ENCODE peak calls at places on chromosomes 7 and 10, in six cellular contexts. One of them, this sample, is unnamed.

GRCh38 chr7:36941359-36941758 is 217.1 kb upstream of the AOAH start:
- DNase-seq in HepG2: no peak
- DNase-seq in GM12878: no peak
- DNase-seq in SK-N-SH: no peak
- DNase-seq in A549: no peak
- DNase-seq in IMR-90: no peak
- DNase-seq in this sample: no peak

GRCh38 chr10:488081-488932 is 201.2 kb downstream of the DIP2C start:
- DNase-seq in GM12878: no peak
- DNase-seq in IMR-90: no peak
- DNase-seq in HepG2: no peak
- DNase-seq in A549: no peak
- DNase-seq in SK-N-SH: no peak
- DNase-seq in this sample: no peak

GRCh38 chr10:83122336-83122735 is 1017.0 kb upstream of the GHITM start:
- DNase-seq in SK-N-SH: no peak
- DNase-seq in GM12878: no peak
- DNase-seq in IMR-90: no peak
- DNase-seq in A549: no peak
- DNase-seq in HepG2: no peak
- DNase-seq in this sample: no peak

GRCh38 chr7:158125091-158125490 is 462.5 kb downstream of the PTPRN2 start:
- DNase-seq in HepG2: no peak
- DNase-seq in GM12878: no peak
- DNase-seq in A549: no peak
- DNase-seq in SK-N-SH: no peak
- DNase-seq in IMR-90: no peak
- DNase-seq in this sample: no peak

GRCh38 chr7:5177060-5177459 is 13.0 kb upstream of the WIPI2 start:
- DNase-seq in IMR-90: peak
- DNase-seq in SK-N-SH: peak
- DNase-seq in GM12878: no peak
- DNase-seq in A549: peak
- DNase-seq in HepG2: no peak
- DNase-seq in this sample: no peak

GRCh38 chr7:158411232-158411950 is 176.2 kb downstream of the PTPRN2 start:
- DNase-seq in GM12878: no peak
- DNase-seq in A549: no peak
- DNase-seq in SK-N-SH: no peak
- DNase-seq in HepG2: no peak
- DNase-seq in IMR-90: no peak
- DNase-seq in this sample: no peak

GRCh38 chr10:43421519-43421918 is 12.5 kb upstream of the HNRNPF start:
- DNase-seq in A549: no peak
- DNase-seq in IMR-90: no peak
- DNase-seq in SK-N-SH: no peak
- DNase-seq in HepG2: no peak
- DNase-seq in GM12878: no peak
- DNase-seq in this sample: no peak

GRCh38 chr10:60384708-60385398 is 4.8 kb downstream of the ANK3 start:
- DNase-seq in IMR-90: peak
- DNase-seq in GM12878: no peak
- DNase-seq in HepG2: no peak
- DNase-seq in A549: peak
- DNase-seq in SK-N-SH: no peak
- DNase-seq in this sample: no peak

GRCh38 chr10:35347088-35347487 is 10.8 kb downstream of the CCNY start:
- DNase-seq in SK-N-SH: no peak
- DNase-seq in A549: no peak
- DNase-seq in IMR-90: no peak
- DNase-seq in HepG2: no peak
- DNase-seq in GM12878: no peak
- DNase-seq in this sample: no peak

GRCh38 chr7:113936982-113937381 is 18.2 kb upstream of the PPP1R3A start:
- DNase-seq in HepG2: no peak
- DNase-seq in A549: no peak
- DNase-seq in SK-N-SH: no peak
- DNase-seq in GM12878: no peak
- DNase-seq in IMR-90: no peak
- DNase-seq in this sample: no peak

GRCh38 chr7:34084651-34085050 is 179.3 kb downstream of the BMPER start:
- DNase-seq in SK-N-SH: no peak
- DNase-seq in A549: no peak
- DNase-seq in HepG2: no peak
- DNase-seq in GM12878: no peak
- DNase-seq in IMR-90: no peak
- DNase-seq in this sample: no peak

GRCh38 chr7:37916017-37916672 is 472 bp downstream of the SFRP4 start:
- DNase-seq in HepG2: no peak
- DNase-seq in A549: peak
- DNase-seq in GM12878: no peak
- DNase-seq in IMR-90: no peak
- DNase-seq in SK-N-SH: peak
- DNase-seq in this sample: no peak

GRCh38 chr10:102409604-102410426 is 8.8 kb downstream of the PSD start:
- DNase-seq in A549: no peak
- DNase-seq in SK-N-SH: peak
- DNase-seq in HepG2: no peak
- DNase-seq in IMR-90: no peak
- DNase-seq in GM12878: no peak
- DNase-seq in this sample: no peak

GRCh38 chr7:36777062-36777461 is 52.8 kb upstream of the AOAH start:
- DNase-seq in SK-N-SH: no peak
- DNase-seq in IMR-90: no peak
- DNase-seq in A549: no peak
- DNase-seq in GM12878: no peak
- DNase-seq in HepG2: no peak
- DNase-seq in this sample: no peak

GRCh38 chr7:67711706-67712105 is 715.1 kb downstream of the TYW1 start:
- DNase-seq in SK-N-SH: no peak
- DNase-seq in IMR-90: no peak
- DNase-seq in HepG2: no peak
- DNase-seq in GM12878: no peak
- DNase-seq in A549: no peak
- DNase-seq in this sample: no peak

GRCh38 chr10:119827430-119827829 is 45.2 kb downstream of the MCMBP start:
- DNase-seq in GM12878: no peak
- DNase-seq in IMR-90: no peak
- DNase-seq in SK-N-SH: no peak
- DNase-seq in A549: no peak
- DNase-seq in HepG2: no peak
- DNase-seq in this sample: no peak

GRCh38 chr7:111953611-111954010 is 252.6 kb downstream of the DOCK4 start:
- DNase-seq in HepG2: peak
- DNase-seq in IMR-90: no peak
- DNase-seq in A549: peak
- DNase-seq in GM12878: peak
- DNase-seq in SK-N-SH: peak
- DNase-seq in this sample: no peak

GRCh38 chr7:151448261-151449252 is 8.6 kb upstream of the CRYGN start:
- DNase-seq in HepG2: peak
- DNase-seq in IMR-90: peak
- DNase-seq in GM12878: no peak
- DNase-seq in SK-N-SH: peak
- DNase-seq in A549: peak
- DNase-seq in this sample: peak

GRCh38 chr7:112556633-112557032 is 75.8 kb downstream of the LSMEM1 start:
- DNase-seq in IMR-90: peak
- DNase-seq in GM12878: peak
- DNase-seq in SK-N-SH: no peak
- DNase-seq in HepG2: no peak
- DNase-seq in A549: no peak
- DNase-seq in this sample: no peak

GRCh38 chr10:32348297-32349198 is 1.6 kb upstream of the EPC1 start:
- DNase-seq in HepG2: no peak
- DNase-seq in GM12878: no peak
- DNase-seq in SK-N-SH: peak
- DNase-seq in IMR-90: no peak
- DNase-seq in A549: no peak
- DNase-seq in this sample: no peak

GRCh38 chr10:76172020-76172419 is 740.6 kb downstream of the LRMDA start:
- DNase-seq in A549: no peak
- DNase-seq in SK-N-SH: no peak
- DNase-seq in GM12878: no peak
- DNase-seq in HepG2: no peak
- DNase-seq in IMR-90: no peak
- DNase-seq in this sample: no peak

GRCh38 chr7:24877790-24878311 is 102.1 kb downstream of the OSBPL3 start:
- DNase-seq in SK-N-SH: no peak
- DNase-seq in A549: no peak
- DNase-seq in GM12878: peak
- DNase-seq in HepG2: no peak
- DNase-seq in IMR-90: peak
- DNase-seq in this sample: no peak

GRCh38 chr10:132970641-132971438 is 28.5 kb upstream of the CFAP46 start:
- DNase-seq in IMR-90: no peak
- DNase-seq in SK-N-SH: peak
- DNase-seq in GM12878: no peak
- DNase-seq in HepG2: no peak
- DNase-seq in A549: no peak
- DNase-seq in this sample: no peak

GRCh38 chr10:132972986-132973902 is 30.9 kb upstream of the CFAP46 start:
- DNase-seq in SK-N-SH: peak
- DNase-seq in IMR-90: no peak
- DNase-seq in HepG2: no peak
- DNase-seq in GM12878: no peak
- DNase-seq in A549: no peak
- DNase-seq in this sample: no peak

GRCh38 chr10:132971448-132972148 is 29.2 kb upstream of the CFAP46 start:
- DNase-seq in HepG2: no peak
- DNase-seq in GM12878: no peak
- DNase-seq in SK-N-SH: peak
- DNase-seq in IMR-90: no peak
- DNase-seq in A549: no peak
- DNase-seq in this sample: no peak

GRCh38 chr10:132973903-132974241 is 31.5 kb upstream of the CFAP46 start:
- DNase-seq in IMR-90: no peak
- DNase-seq in HepG2: no peak
- DNase-seq in A549: no peak
- DNase-seq in SK-N-SH: no peak
- DNase-seq in GM12878: no peak
- DNase-seq in this sample: no peak

GRCh38 chr10:132972149-132972985 is 30.0 kb upstream of the CFAP46 start:
- DNase-seq in HepG2: no peak
- DNase-seq in IMR-90: no peak
- DNase-seq in GM12878: no peak
- DNase-seq in A549: no peak
- DNase-seq in SK-N-SH: peak
- DNase-seq in this sample: no peak
- TF ChIP-seq SMC3 in HepG2: no peak
- TF ChIP-seq SMC3 in IMR-90: no peak
- TF ChIP-seq SMC3 in GM12878: no peak
- TF ChIP-seq SMC3 in A549: no peak
- TF ChIP-seq SMC3 in SK-N-SH: no peak
- TF ChIP-seq SMC3 in this sample: no peak

DNA sequence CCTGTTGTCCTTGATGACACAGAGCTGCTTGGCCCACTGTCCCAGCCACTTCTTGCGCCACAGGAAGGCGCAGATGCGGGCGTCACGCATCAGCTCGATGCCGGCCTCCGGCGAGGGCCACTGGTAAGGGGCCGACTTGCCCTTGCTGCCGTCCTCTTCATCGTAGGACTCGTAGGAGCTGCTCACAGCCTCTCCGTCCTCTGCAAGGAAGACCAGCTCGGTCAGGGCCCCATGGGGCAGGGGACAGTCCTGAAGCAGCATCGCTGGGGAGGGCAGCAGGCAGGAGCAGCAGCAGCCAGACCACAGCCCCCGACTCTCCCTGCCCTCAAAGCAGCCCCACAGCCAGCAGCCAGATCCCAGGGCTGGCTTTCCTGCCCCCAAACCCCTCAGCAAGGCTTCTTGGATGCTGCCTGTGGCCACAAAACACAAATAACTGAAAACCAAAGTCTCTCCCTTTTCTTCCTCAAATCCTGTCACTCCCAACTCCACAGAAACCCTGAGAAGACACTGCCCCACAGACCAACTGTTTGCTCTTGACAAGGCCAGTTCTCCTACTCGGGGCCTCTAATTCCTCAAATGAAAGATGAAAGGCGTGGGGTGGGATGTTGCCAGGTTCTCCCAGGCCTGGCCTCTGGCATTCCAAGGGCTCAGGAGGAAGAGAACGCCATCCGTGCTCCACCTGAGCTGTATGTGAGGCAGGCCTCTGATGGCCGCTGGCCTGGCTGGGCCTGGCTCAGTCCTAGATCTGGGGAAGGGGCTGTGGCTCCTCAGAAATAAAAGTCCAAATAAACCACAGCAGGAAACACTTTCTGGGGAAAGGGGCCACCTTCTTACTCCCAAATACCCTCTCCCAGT is 76.7 kb downstream of the VWA2 start:
- DNase-seq in A549: no peak
- DNase-seq in GM12878: no peak
- DNase-seq in IMR-90: no peak
- DNase-seq in HepG2: no peak
- DNase-seq in SK-N-SH: no peak
- DNase-seq in this sample: no peak
- TF ChIP-seq SMC3 in A549: no peak
- TF ChIP-seq SMC3 in GM12878: no peak
- TF ChIP-seq SMC3 in IMR-90: no peak
- TF ChIP-seq SMC3 in HepG2: no peak
- TF ChIP-seq SMC3 in SK-N-SH: no peak
- TF ChIP-seq SMC3 in this sample: no peak

GRCh38 chr7:1825877-1826741 is 156.0 kb downstream of the ELFN1 start:
- DNase-seq in IMR-90: no peak
- DNase-seq in HepG2: no peak
- DNase-seq in SK-N-SH: no peak
- DNase-seq in GM12878: no peak
- DNase-seq in A549: no peak
- DNase-seq in this sample: no peak
- TF ChIP-seq SMC3 in IMR-90: no peak
- TF ChIP-seq SMC3 in HepG2: no peak
- TF ChIP-seq SMC3 in SK-N-SH: no peak
- TF ChIP-seq SMC3 in GM12878: no peak
- TF ChIP-seq SMC3 in A549: no peak
- TF ChIP-seq SMC3 in this sample: no peak

GRCh38 chr10:69572159-69573055 is 815 bp downstream of the NEUROG3 start:
- DNase-seq in SK-N-SH: peak
- DNase-seq in HepG2: no peak
- DNase-seq in A549: no peak
- DNase-seq in IMR-90: peak
- DNase-seq in GM12878: no peak
- DNase-seq in this sample: no peak
- TF ChIP-seq SMC3 in SK-N-SH: no peak
- TF ChIP-seq SMC3 in HepG2: no peak
- TF ChIP-seq SMC3 in A549: no peak
- TF ChIP-seq SMC3 in IMR-90: no peak
- TF ChIP-seq SMC3 in GM12878: no peak
- TF ChIP-seq SMC3 in this sample: no peak